ENCODE peak calls at places on chromosomes 12 and 14, in five cellular contexts. R is CD8-positive, alpha-beta T cell; N is cardiac muscle cell; O is astrocyte; I is adrenal gland. K is an unnamed sample.

GRCh38 chr12:15558915-15559528 is 230.2 kb downstream of the EPS8 start:
- DNase-seq in R (no peak), N (no peak), O (peak; percentile 78), I (no peak), K (no peak)

GRCh38 chr12:109137055-109137454 is 20.7 kb downstream of the ACACB start:
- DNase-seq in R (no peak), N (no peak), O (no peak), I (no peak), K (no peak)

GRCh38 chr14:99731536-99732435 is 47.7 kb downstream of the CYP46A1 start:
- DNase-seq in R (no peak), N (no peak), O (no peak), I (peak; percentile 84), K (no peak)

GRCh38 chr14:69133206-69134125 is 19.5 kb downstream of the DCAF5 start:
- DNase-seq in R (no peak), N (no peak), O (peak; percentile 83), I (peak; percentile 62), K (no peak)

GRCh38 chr14:24298892-24299254 is 707 bp downstream of the DHRS1 start:
- DNase-seq in R (no peak), N (no peak), O (peak; percentile 72), I (peak; percentile 60), K (no peak)

GRCh38 chr12:106049105-106049504 is 89.6 kb downstream of the NUAK1 start:
- DNase-seq in R (no peak), N (no peak), O (no peak), I (no peak), K (no peak)

GRCh38 chr12:115619889-115620288 is 657.6 kb downstream of the MED13L start:
- DNase-seq in R (no peak), N (no peak), O (no peak), I (no peak), K (no peak)

GRCh38 chr14:59627011-59627520 is 50.5 kb upstream of the CCDC175 start:
- DNase-seq in R (no peak), N (no peak), O (no peak), I (no peak), K (no peak)

GRCh38 chr12:13571035-13571434 is 374.5 kb downstream of the EMP1 start:
- DNase-seq in R (no peak), N (no peak), O (no peak), I (no peak), K (no peak)

DNA sequence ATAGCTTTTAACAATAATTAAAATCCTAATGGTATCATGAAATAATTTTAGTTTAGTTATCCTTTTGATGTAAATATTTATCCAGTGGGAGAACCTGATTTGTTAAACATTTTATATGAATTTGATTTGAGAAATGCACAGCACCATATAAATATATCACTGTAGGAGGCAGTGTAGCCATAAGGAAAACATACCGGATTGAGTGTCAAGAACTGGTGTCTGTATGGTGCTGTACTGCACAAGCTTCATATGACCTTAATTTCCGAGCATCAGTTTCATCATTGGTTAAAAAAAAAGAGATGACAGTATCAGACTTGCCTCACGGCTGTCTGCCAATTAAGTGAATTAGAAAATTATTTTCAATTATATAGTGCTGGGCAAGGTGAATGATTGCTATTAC is 72.0 kb downstream of the TMTC2 start:
- DNase-seq in R (no peak), N (no peak), O (no peak), I (no peak), K (no peak)
- TF ChIP-seq CTCF in R (no peak), N (no peak), O (no peak), I (no peak), K (no peak)

DNA sequence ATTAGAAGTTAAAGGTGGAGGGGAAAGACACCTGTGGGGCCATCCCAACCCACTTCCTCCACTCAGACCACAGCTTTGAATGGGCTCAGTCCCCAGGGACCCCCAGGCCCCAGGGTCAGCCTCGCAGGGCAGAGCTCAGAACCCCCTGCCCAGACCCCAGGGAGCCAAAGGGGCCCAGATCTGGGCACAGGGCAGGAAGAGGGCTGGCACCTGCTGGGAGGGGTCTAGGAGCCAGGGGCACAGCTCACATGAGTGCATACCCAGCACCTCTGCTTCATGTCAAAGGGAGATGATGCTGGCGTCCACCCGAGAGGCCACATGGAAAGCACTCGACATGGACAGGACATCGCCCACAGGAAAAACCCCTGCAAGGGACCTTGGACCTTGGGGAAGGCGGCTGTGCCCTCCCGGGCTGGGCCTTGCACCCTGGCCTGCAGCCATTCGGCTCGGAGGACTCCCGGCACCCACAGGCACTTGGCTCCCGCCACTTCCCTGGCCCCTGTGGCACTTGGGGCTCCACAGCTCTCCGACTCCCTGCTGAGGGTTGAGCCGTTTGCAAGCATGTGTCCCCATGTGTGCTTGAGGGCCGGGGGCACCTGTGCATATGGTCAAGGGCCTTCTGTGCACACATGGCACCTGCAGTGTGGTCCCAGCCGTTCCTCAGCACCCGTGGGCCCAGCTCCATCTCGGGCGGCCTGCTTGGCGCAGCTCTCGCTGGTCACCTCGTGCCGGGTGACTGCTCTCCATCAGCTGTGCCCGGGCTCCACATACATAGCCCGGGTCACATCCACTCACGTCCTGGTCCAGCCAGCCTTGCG is 7.8 kb upstream of the AMN start:
- DNase-seq in R (no peak), N (no peak), O (no peak), I (no peak), K (no peak)
- H3K9me3 ChIP-seq in R (no peaks in the 10 kb centered on the region), N (no peaks in the 10 kb centered on the region), O (no peaks in the 10 kb centered on the region), I (no peaks in the 10 kb centered on the region), K (no peaks in the 10 kb centered on the region)

GRCh38 chr12:75525263-75525662 is 13.9 kb upstream of the KRR1 start:
- DNase-seq in R (no peak), N (no peak), O (no peak), I (no peak), K (no peak)
- TF ChIP-seq CTCF in R (no peak), N (peak; percentile 40), O (peak; percentile 33), I (no peak), K (no peak)

GRCh38 chr14:34843011-34843554 is 32.1 kb downstream of the BAZ1A start:
- DNase-seq in R (no peak), N (no peak), O (peak; percentile 70), I (no peak), K (no peak)

GRCh38 chr14:34851395-34851794 is 23.8 kb downstream of the BAZ1A start:
- DNase-seq in R (no peak), N (no peak), O (peak; percentile 53), I (no peak), K (no peak)

DNA sequence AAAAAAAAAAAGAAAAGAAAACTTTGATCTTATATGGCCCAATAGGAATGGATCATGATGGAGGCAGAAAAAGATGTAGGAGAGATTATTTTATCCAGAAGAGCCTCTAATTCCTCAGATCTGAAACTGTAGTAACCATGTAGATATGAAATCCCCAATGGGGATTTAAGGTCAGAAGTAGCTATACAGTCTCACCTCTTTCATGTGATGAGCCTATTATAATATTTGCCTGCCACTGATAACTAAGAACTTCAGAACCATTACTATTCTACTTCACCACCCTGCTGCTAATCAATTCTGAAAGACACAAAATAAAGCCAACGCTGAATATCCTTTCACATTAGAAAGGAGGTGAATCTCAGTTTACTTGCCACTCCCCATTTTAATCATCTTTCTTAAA is 29.3 kb downstream of the BAZ1A start:
- DNase-seq in R (no peak), N (no peak), O (no peak), I (no peak), K (no peak)
- H3K9me3 ChIP-seq in R (no peaks in the 10 kb centered on the region), N (no peaks in the 10 kb centered on the region), O (no peaks in the 10 kb centered on the region), I (no peaks in the 10 kb centered on the region), K (no peaks in the 10 kb centered on the region)

DNA sequence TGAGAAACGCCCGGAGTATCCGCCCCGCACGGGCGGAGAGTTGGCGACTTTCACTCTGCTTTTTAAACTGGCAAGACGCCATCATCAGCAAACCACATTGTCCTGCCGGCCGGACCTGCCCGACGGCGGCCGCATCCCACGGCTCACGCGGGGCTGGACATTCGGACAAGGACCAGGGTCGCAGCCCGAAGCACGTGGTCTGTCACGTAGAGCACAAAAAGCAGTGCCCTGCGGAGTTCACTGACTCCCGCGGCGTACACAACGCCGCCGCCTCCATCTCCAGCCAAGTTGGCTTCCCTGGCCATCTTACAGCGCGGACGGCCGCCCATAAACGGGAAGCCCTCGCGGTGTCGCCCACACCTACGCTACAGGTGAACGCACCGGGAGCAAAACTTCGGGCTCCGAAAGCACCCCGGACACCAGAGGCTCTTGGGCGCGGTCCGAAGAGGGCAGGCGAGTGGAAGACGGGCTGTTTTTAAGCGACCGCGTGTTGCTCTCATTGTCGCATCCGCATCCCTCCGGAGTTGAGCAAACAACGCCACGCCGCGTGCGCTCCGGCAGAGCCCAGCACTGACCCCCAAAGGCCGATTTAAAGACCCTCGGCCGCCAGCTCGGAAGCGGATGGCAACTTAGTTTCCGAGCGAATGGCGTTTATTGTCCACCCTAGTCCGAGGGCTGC is 966 bp downstream of the SINHCAF start:
- DNase-seq in R (peak; percentile 50), N (peak; percentile 49), O (peak; percentile 36), I (peak; percentile 69), K (peak; percentile 35)
- TF ChIP-seq CTCF in R (no peak), N (no peak), O (no peak), I (no peak), K (no peak)

DNA sequence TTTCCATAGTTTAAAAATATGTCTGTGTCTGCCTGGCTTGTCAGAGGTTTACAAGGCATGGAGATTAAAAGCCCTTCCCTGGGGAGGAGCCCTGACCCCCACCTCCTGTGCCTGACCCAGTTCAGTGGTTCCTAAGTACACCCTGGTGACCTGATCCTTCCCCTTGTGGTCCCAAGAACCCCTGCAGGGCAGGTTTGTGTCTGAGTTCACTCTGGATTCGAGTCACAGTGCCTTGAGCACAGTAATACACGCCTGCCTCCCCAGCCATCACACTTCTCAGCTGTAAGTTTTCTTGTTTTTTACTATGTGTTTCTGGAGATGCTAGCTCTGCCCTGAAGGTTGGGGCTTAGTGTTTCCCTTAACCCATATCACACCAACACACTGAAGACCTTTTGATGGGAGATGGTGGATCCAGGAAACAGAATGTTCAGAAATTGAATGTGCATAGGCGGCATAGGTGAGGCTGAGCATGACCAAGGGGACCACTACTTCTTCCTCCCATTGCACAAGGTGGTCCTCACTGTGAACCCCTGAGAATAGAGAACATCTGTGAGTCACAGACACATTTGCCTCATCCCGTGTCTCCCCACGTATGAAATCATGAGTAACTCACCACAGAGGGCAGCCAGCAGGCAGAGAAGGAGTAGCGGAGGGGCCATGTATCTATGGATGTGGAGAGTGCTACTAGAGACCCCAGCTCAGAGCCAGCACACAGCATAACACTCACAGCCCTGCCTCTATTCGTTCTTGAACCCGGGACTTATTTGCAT is 962.9 kb downstream of the TMEM121 start:
- DNase-seq in R (no peak), N (no peak), O (no peak), I (no peak), K (no peak)
- H3K9me3 ChIP-seq in R (no peaks in the 10 kb centered on the region), N (no peaks in the 10 kb centered on the region), O (peaks cover 8% of the 10 kb centered on the region), I (no peaks in the 10 kb centered on the region), K (no peaks in the 10 kb centered on the region)

GRCh38 chr12:9113987-9114309 is 1.8 kb downstream of the A2M start:
- DNase-seq in R (no peak), N (no peak), O (no peak), I (no peak), K (no peak)
- TF ChIP-seq CTCF in R (no peak), N (no peak), O (no peak), I (no peak), K (no peak)

GRCh38 chr14:55316528-55316927 is 45.3 kb downstream of the FBXO34 start:
- DNase-seq in R (no peak), N (no peak), O (no peak), I (no peak), K (no peak)
- H3K9me3 ChIP-seq in R (no peaks in the 10 kb centered on the region), N (no peaks in the 10 kb centered on the region), O (peaks cover 15% of the 10 kb centered on the region), I (no peaks in the 10 kb centered on the region), K (peaks cover 15% of the 10 kb centered on the region)

GRCh38 chr12:7188557-7189397 is 709 bp upstream of the PEX5 start:
- DNase-seq in R (peak; percentile 67), N (peak; percentile 81), O (peak; percentile 75), I (peak; percentile 82), K (peak; percentile 47)
- TF ChIP-seq CTCF in R (peak; percentile 63), N (peak; percentile 82), O (peak; percentile 44), I (peak; percentile 66), K (peak; percentile 63)